ENCODE peak calls at places on chromosomes 1 and 21, in four cellular contexts. N is GM23248, V is K562, G is HCT116. P is an unnamed sample.

GRCh38 chr1:36008546-36009197 is 75.2 kb upstream of the TEKT2 start:
- DNase-seq in N (peak), V (no peak), G (peak), P (peak)

GRCh38 chr1:225477296-225477911 is 49.6 kb upstream of the LBR start:
- DNase-seq in N (no peak), V (no peak), G (no peak), P (no peak)

GRCh38 chr1:4626061-4626460 is 28.3 kb upstream of the AJAP1 start:
- DNase-seq in N (no peak), V (no peak), G (no peak), P (no peak)

GRCh38 chr1:170893655-170894297 is 41.6 kb upstream of the MROH9 start:
- DNase-seq in N (peak), V (no peak), G (no peak), P (no peak)

GRCh38 chr1:239308701-239309333 is 77.6 kb upstream of the CHRM3 start:
- DNase-seq in N (peak), V (peak), G (no peak), P (no peak)

GRCh38 chr1:35505911-35506798 is 51.0 kb downstream of the KIAA0319L start:
- DNase-seq in N (peak), V (peak), G (peak), P (peak)

GRCh38 chr1:20400341-20401177 is 85.5 kb downstream of the CAMK2N1 start:
- DNase-seq in N (peak), V (no peak), G (no peak), P (no peak)

GRCh38 chr1:25520446-25521061 is 22.9 kb upstream of the LDLRAP1 start:
- DNase-seq in N (peak), V (peak), G (peak), P (peak)

GRCh38 chr1:187042538-187042937 is 213.8 kb downstream of the PLA2G4A start:
- DNase-seq in N (no peak), V (no peak), G (no peak), P (no peak)

GRCh38 chr1:246219508-246220030 is 287.5 kb downstream of the SMYD3 start:
- DNase-seq in N (no peak), V (peak), G (no peak), P (no peak)

GRCh38 chr1:159930634-159931033 is 5.3 kb upstream of the TAGLN2 start:
- DNase-seq in N (no peak), V (no peak), G (no peak), P (no peak)

GRCh38 chr21:42039470-42039901 is 29.3 kb upstream of the ZBTB21 start:
- DNase-seq in N (peak), V (no peak), G (no peak), P (no peak)

GRCh38 chr1:1422465-1423244 is 1.6 kb upstream of the ANKRD65 start:
- DNase-seq in N (peak), V (peak), G (no peak), P (no peak)

GRCh38 chr1:21906173-21907078 is 30.7 kb downstream of the HSPG2 start:
- DNase-seq in N (peak), V (peak), G (no peak), P (peak)

GRCh38 chr1:204578867-204579664 is 62.9 kb downstream of the MDM4 start:
- DNase-seq in N (peak), V (no peak), G (no peak), P (no peak)

GRCh38 chr1:216457356-216457755 is 34.1 kb upstream of the USH2A start:
- DNase-seq in N (no peak), V (no peak), G (no peak), P (no peak)

GRCh38 chr1:227899141-227899819 is 48.5 kb downstream of the WNT9A start:
- DNase-seq in N (no peak), V (no peak), G (no peak), P (no peak)

GRCh38 chr1:55418625-55419024 is 203.5 kb upstream of the USP24 start:
- DNase-seq in N (no peak), V (no peak), G (no peak), P (no peak)

GRCh38 chr1:115537415-115537814 is 104.4 kb upstream of the VANGL1 start:
- DNase-seq in N (no peak), V (no peak), G (no peak), P (no peak)

GRCh38 chr1:188652678-188653077 is 1823.9 kb downstream of the PLA2G4A start:
- DNase-seq in N (peak), V (no peak), G (no peak), P (peak)

GRCh38 chr1:234584926-234585325 is 25.1 kb downstream of the IRF2BP2 start:
- DNase-seq in N (peak), V (peak), G (no peak), P (no peak)

GRCh38 chr1:177928194-177928593 is 41.7 kb downstream of the SEC16B start:
- DNase-seq in N (peak), V (no peak), G (no peak), P (peak)

GRCh38 chr21:41648591-41649031 is 118.2 kb downstream of the RIPK4 start:
- DNase-seq in N (peak), V (no peak), G (no peak), P (no peak)

GRCh38 chr21:44306926-44307687 is 7.3 kb downstream of the PFKL start:
- DNase-seq in N (no peak), V (no peak), G (no peak), P (no peak)

GRCh38 chr1:74772945-74773344 is 40.0 kb downstream of the TYW3 start:
- DNase-seq in N (no peak), V (no peak), G (no peak), P (no peak)

GRCh38 chr1:47738560-47739182 is 258.5 kb downstream of the TRABD2B start:
- DNase-seq in N (peak), V (peak), G (no peak), P (peak)

GRCh38 chr21:45003331-45004058 is 63.7 kb downstream of the SLX9 start:
- DNase-seq in N (no peak), V (no peak), G (no peak), P (no peak)

GRCh38 chr1:211939876-211940468 is 95.4 kb downstream of the INTS7 start:
- DNase-seq in N (no peak), V (no peak), G (no peak), P (no peak)

GRCh38 chr1:228194436-228194835 is 13.4 kb upstream of the OBSCN start:
- DNase-seq in N (no peak), V (peak), G (no peak), P (no peak)

GRCh38 chr1:5267603-5268235 is 613.3 kb downstream of the AJAP1 start:
- DNase-seq in N (no peak), V (no peak), G (no peak), P (no peak)

GRCh38 chr1:153794671-153795324 is 19.6 kb downstream of the SLC27A3 start:
- DNase-seq in N (no peak), V (no peak), G (no peak), P (no peak)

GRCh38 chr1:176466514-176466913 is 3.5 kb downstream of the PAPPA2 start:
- DNase-seq in N (peak), V (peak), G (no peak), P (no peak)

GRCh38 chr1:235775461-235775860 is 91.2 kb downstream of the LYST start:
- DNase-seq in N (no peak), V (no peak), G (no peak), P (no peak)

GRCh38 chr1:27403931-27404330 is 11.5 kb downstream of the GPR3 start:
- DNase-seq in N (no peak), V (no peak), G (no peak), P (no peak)
- H3K4me3 ChIP-seq in N (peak), V (no peak), G (no peak), P (no peak)

GRCh38 chr1:198776602-198777029 is 137.8 kb downstream of the PTPRC start:
- DNase-seq in N (peak), V (no peak), G (no peak), P (peak)
- H3K4me2 ChIP-seq in N (peak), V (no peak), G (no peak), P (peak)

GRCh38 chr1:2875677-2876531 is 74.4 kb upstream of the TTC34 start:
- DNase-seq in N (peak), V (peak), G (no peak), P (no peak)
- TF ChIP-seq EZH2 in N (no peak), V (no peak), G (no peak), P (no peak)

DNA sequence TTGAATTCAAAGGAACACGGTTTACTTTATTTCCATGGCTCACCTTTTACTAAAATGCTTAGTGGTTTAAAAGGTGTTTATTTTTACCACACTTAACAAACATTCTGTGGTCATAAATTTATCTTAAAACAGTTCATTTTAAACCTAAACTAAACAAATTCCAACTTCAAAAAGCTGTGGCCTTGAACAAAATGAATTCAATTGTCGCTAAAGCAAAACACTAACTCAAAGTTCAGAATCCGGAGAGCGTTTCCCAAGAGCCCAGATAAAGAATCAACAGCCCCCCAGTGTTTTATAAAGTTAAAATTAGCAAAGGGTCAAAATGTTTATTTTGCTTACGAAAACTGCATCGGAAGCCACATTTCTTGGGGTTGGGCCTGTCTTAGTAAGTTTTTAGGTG is 1.4 kb downstream of the PUM1 start:
- DNase-seq in N (peak), V (no peak), G (no peak), P (peak)
- H3K4me3 ChIP-seq in N (peak), V (peak), G (peak), P (peak)

DNA sequence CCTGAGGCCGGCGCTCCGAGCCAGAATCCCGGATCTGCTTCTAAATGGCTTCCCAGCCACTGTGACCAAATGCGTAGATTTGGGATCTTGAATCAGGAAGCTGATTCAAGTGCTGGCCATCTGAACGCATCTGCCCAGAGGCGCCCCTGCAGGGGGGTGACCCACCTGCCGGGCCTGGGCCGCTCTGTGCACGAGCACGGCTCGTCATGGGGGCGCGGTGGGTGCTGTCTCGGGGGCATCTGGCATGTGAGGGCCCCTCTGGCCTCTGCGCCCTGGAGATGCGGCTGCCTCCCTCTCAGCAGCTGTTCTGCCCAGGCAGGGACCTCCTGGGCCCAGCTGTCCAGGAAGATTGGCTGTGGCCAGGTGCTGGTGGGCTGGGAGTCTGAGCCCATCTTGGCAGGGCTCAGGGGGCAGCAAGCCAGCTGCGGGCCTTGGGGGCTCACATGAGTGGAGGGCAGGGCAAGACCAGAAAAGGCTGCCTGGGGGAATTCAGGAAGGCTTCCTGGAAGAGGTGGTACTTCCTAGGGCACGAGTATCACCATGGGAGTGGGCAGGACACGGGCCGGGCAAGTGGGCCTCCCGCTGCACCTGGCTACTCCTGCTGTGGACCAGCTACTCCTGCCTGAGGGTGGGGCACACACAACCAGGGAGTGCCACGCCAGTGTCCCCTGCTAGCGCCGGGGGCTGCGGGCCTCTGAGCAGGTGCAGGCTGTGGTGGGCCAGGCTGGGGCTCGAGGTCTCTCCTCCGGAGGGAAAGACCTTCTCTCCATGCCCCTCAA is 25.1 kb downstream of the PLCH2 start:
- DNase-seq in N (no peak), V (no peak), G (no peak), P (no peak)
- H3K4me2 ChIP-seq in N (no peak), V (no peak), G (no peak), P (no peak)

DNA sequence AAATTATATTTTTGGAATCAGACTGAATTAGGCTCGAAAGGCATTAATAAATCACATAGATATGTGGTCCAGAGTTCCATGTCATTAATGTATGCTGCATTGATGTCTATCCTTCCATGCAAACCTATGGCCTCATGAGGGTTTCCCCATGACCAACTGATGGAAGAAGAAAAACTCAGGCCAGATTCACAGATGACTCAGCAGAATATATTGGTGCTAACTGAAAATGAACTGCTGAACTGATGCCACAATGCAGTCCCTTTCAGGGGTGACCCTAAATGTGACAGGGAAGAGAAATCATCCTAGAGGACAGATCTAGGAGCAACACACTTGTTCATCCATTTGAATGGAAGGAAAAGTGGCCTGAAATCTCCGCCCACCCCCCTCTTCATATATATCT is 110.5 kb upstream of the KCND3 start:
- DNase-seq in N (no peak), V (no peak), G (no peak), P (no peak)
- TF ChIP-seq EZH2 in N (no peak), V (no peak), G (no peak), P (no peak)

GRCh38 chr1:155010211-155010918 is 7.8 kb downstream of the ZBTB7B start:
- DNase-seq in N (no peak), V (no peak), G (no peak), P (no peak)

GRCh38 chr1:155012052-155012546 is 9.5 kb downstream of the ZBTB7B start:
- DNase-seq in N (peak), V (peak), G (peak), P (no peak)

GRCh38 chr1:155011004-155011416 is 8.4 kb downstream of the ZBTB7B start:
- DNase-seq in N (no peak), V (no peak), G (no peak), P (no peak)

GRCh38 chr1:155012760-155013602 is 10.4 kb downstream of the ZBTB7B start:
- DNase-seq in N (no peak), V (peak), G (no peak), P (no peak)

GRCh38 chr1:155011437-155011907 is 8.9 kb downstream of the ZBTB7B start:
- DNase-seq in N (no peak), V (no peak), G (no peak), P (no peak)
- H3K4me3 ChIP-seq in N (no peak), V (no peak), G (no peak), P (no peak)

DNA sequence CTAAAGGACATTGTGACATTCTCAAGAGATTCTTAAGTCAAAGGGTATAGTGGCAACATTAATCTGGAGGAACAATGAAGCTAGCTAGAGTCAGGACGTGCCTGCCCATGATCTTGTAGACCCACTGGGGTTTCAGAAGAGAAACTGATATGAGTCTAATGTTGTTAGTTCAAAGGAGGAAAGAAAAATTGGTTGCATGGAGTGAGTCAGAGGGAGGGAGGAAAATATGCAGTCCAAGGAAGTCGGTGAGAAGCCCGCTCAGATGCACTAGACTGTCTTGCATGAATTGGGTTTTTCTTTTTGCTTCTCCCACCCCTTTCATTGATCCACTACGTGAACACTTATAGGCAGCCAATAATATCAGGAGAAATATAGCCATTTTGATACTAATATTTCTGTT is 53.8 kb upstream of the SYT14 start:
- DNase-seq in N (peak), V (no peak), G (no peak), P (peak)
- H3K4me2 ChIP-seq in N (peak), V (no peak), G (peak), P (peak)

GRCh38 chr1:32464716-32465540 is at the start of gene ZBTB8B:
- DNase-seq in N (no peak), V (no peak), G (peak), P (peak)
- TF ChIP-seq EZH2 in N (no peak), V (no peak), G (no peak), P (peak)

DNA sequence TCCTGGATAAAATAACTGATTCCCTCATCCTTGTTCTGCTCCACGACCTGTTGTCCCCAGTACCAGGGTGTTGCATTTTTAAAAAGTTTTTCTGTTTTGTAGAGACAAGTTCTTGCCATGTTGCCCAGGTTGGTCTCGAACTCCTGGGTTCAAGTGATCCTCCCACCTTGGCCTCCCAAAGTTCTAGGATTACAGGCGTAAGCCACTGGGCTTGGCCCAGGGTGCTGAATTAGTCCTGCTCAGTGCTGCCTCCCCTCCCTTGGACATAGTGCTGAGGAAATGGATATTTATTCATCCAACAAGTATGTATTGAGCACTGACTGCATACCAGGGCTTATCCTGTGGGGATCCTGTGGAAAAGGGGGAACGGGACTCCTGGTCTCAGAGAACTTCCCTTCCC is 126.4 kb downstream of the PTPRU start:
- DNase-seq in N (no peak), V (no peak), G (no peak), P (no peak)
- H3K4me3 ChIP-seq in N (no peak), V (no peak), G (no peak), P (no peak)